ENCODE peak calls at places on chromosomes 13 and 19, in nine cellular contexts. One of them, this sample, is unnamed.
A peak's percentile ranks its signal among the peaks of the same experiment; 100 is the strongest.

GRCh38 chr19:49140951-49141350 is 14.2 kb downstream of the HRC start:
- DNase-seq in Jurkat, Clone E6-1: no peak
- DNase-seq in HL-60: no peak
- DNase-seq in pancreas: no peak
- DNase-seq in body of pancreas: no peak
- DNase-seq in GM06990: no peak
- DNase-seq in tibial nerve: no peak
- DNase-seq in skeletal muscle cell: no peak
- DNase-seq in upper lobe of right lung: no peak
- DNase-seq in this sample: no peak

GRCh38 chr13:108917581-108917980 is 288.2 kb downstream of the MYO16 start:
- DNase-seq in pancreas: no peak
- DNase-seq in body of pancreas: no peak
- DNase-seq in HL-60: no peak
- DNase-seq in Jurkat, Clone E6-1: no peak
- DNase-seq in GM06990: no peak
- DNase-seq in tibial nerve: no peak
- DNase-seq in upper lobe of right lung: no peak
- DNase-seq in skeletal muscle cell: no peak
- DNase-seq in this sample: no peak

GRCh38 chr13:91154954-91155353 is 192.5 kb upstream of the MIR17HG start:
- DNase-seq in GM06990: no peak
- DNase-seq in upper lobe of right lung: no peak
- DNase-seq in pancreas: no peak
- DNase-seq in HL-60: no peak
- DNase-seq in body of pancreas: no peak
- DNase-seq in tibial nerve: no peak
- DNase-seq in skeletal muscle cell: no peak
- DNase-seq in Jurkat, Clone E6-1: no peak
- DNase-seq in this sample: no peak

GRCh38 chr13:110444226-110444653 is 117.3 kb downstream of the RAB20 start:
- DNase-seq in body of pancreas: no peak
- DNase-seq in tibial nerve: peak; percentile 43
- DNase-seq in upper lobe of right lung: no peak
- DNase-seq in pancreas: no peak
- DNase-seq in GM06990: peak; percentile 55
- DNase-seq in HL-60: no peak
- DNase-seq in skeletal muscle cell: no peak
- DNase-seq in Jurkat, Clone E6-1: no peak
- DNase-seq in this sample: no peak

GRCh38 chr13:90792335-90792734 is 555.2 kb upstream of the MIR17HG start:
- DNase-seq in HL-60: no peak
- DNase-seq in tibial nerve: no peak
- DNase-seq in pancreas: no peak
- DNase-seq in GM06990: no peak
- DNase-seq in body of pancreas: no peak
- DNase-seq in upper lobe of right lung: no peak
- DNase-seq in skeletal muscle cell: no peak
- DNase-seq in Jurkat, Clone E6-1: no peak
- DNase-seq in this sample: no peak

GRCh38 chr19:49196527-49197240 is 39.1 kb downstream of the TRPM4 start:
- DNase-seq in skeletal muscle cell: no peak
- DNase-seq in body of pancreas: no peak
- DNase-seq in pancreas: peak; percentile 60
- DNase-seq in Jurkat, Clone E6-1: no peak
- DNase-seq in HL-60: no peak
- DNase-seq in tibial nerve: no peak
- DNase-seq in upper lobe of right lung: no peak
- DNase-seq in GM06990: no peak
- DNase-seq in this sample: no peak

GRCh38 chr19:6003976-6004375 is 26.0 kb upstream of the RANBP3 start:
- DNase-seq in GM06990: no peak
- DNase-seq in upper lobe of right lung: no peak
- DNase-seq in pancreas: no peak
- DNase-seq in Jurkat, Clone E6-1: no peak
- DNase-seq in HL-60: no peak
- DNase-seq in tibial nerve: no peak
- DNase-seq in body of pancreas: no peak
- DNase-seq in skeletal muscle cell: no peak
- DNase-seq in this sample: no peak

GRCh38 chr13:66354880-66355279 is 875.3 kb downstream of the PCDH9 start:
- DNase-seq in HL-60: no peak
- DNase-seq in GM06990: no peak
- DNase-seq in upper lobe of right lung: no peak
- DNase-seq in pancreas: no peak
- DNase-seq in body of pancreas: no peak
- DNase-seq in skeletal muscle cell: no peak
- DNase-seq in tibial nerve: no peak
- DNase-seq in Jurkat, Clone E6-1: no peak
- DNase-seq in this sample: no peak

GRCh38 chr19:403221-404036 is 5.5 kb downstream of the C2CD4C start:
- DNase-seq in tibial nerve: no peak
- DNase-seq in HL-60: no peak
- DNase-seq in skeletal muscle cell: no peak
- DNase-seq in GM06990: no peak
- DNase-seq in Jurkat, Clone E6-1: no peak
- DNase-seq in upper lobe of right lung: peak; percentile 51
- DNase-seq in pancreas: peak; percentile 50
- DNase-seq in body of pancreas: no peak
- DNase-seq in this sample: no peak

GRCh38 chr13:24159921-24160324 is 597 bp upstream of the SPATA13 start:
- DNase-seq in Jurkat, Clone E6-1: no peak
- DNase-seq in pancreas: peak; percentile 65
- DNase-seq in HL-60: no peak
- DNase-seq in skeletal muscle cell: no peak
- DNase-seq in GM06990: no peak
- DNase-seq in tibial nerve: no peak
- DNase-seq in body of pancreas: no peak
- DNase-seq in upper lobe of right lung: no peak
- DNase-seq in this sample: no peak

GRCh38 chr13:59086147-59086546 is 1077.6 kb downstream of the DIAPH3 start:
- DNase-seq in upper lobe of right lung: no peak
- DNase-seq in skeletal muscle cell: peak; percentile 25
- DNase-seq in body of pancreas: no peak
- DNase-seq in Jurkat, Clone E6-1: no peak
- DNase-seq in GM06990: no peak
- DNase-seq in tibial nerve: no peak
- DNase-seq in pancreas: no peak
- DNase-seq in HL-60: no peak
- DNase-seq in this sample: no peak

GRCh38 chr13:109737606-109738005 is 48.8 kb downstream of the IRS2 start:
- DNase-seq in HL-60: no peak
- DNase-seq in Jurkat, Clone E6-1: no peak
- DNase-seq in pancreas: no peak
- DNase-seq in upper lobe of right lung: no peak
- DNase-seq in body of pancreas: no peak
- DNase-seq in GM06990: no peak
- DNase-seq in tibial nerve: no peak
- DNase-seq in skeletal muscle cell: peak; percentile 38
- DNase-seq in this sample: no peak

GRCh38 chr19:12205296-12205695 is 42.4 kb downstream of the ZNF136 start:
- DNase-seq in pancreas: no peak
- DNase-seq in Jurkat, Clone E6-1: no peak
- DNase-seq in GM06990: no peak
- DNase-seq in tibial nerve: no peak
- DNase-seq in body of pancreas: no peak
- DNase-seq in upper lobe of right lung: no peak
- DNase-seq in HL-60: no peak
- DNase-seq in skeletal muscle cell: no peak
- DNase-seq in this sample: no peak

GRCh38 chr13:51067376-51068125 is 43.5 kb downstream of the C13orf42 start:
- DNase-seq in skeletal muscle cell: no peak
- DNase-seq in GM06990: no peak
- DNase-seq in pancreas: no peak
- DNase-seq in tibial nerve: no peak
- DNase-seq in Jurkat, Clone E6-1: no peak
- DNase-seq in upper lobe of right lung: no peak
- DNase-seq in HL-60: no peak
- DNase-seq in body of pancreas: no peak
- DNase-seq in this sample: no peak

GRCh38 chr19:30091856-30092255 is 149.8 kb downstream of the URI1 start:
- DNase-seq in upper lobe of right lung: peak; percentile 40
- DNase-seq in pancreas: no peak
- DNase-seq in Jurkat, Clone E6-1: no peak
- DNase-seq in body of pancreas: no peak
- DNase-seq in tibial nerve: no peak
- DNase-seq in skeletal muscle cell: no peak
- DNase-seq in GM06990: no peak
- DNase-seq in HL-60: no peak
- DNase-seq in this sample: no peak

GRCh38 chr19:27746691-27747380 is 1466.1 kb downstream of the UQCRFS1 start:
- DNase-seq in upper lobe of right lung: peak; percentile 63
- DNase-seq in tibial nerve: no peak
- DNase-seq in body of pancreas: no peak
- DNase-seq in skeletal muscle cell: no peak
- DNase-seq in HL-60: no peak
- DNase-seq in Jurkat, Clone E6-1: no peak
- DNase-seq in GM06990: peak; percentile 0
- DNase-seq in pancreas: peak; percentile 52
- DNase-seq in this sample: peak; percentile 47

GRCh38 chr13:60439201-60439600 is 42.2 kb downstream of the TDRD3 start:
- DNase-seq in body of pancreas: no peak
- DNase-seq in pancreas: no peak
- DNase-seq in upper lobe of right lung: no peak
- DNase-seq in tibial nerve: no peak
- DNase-seq in skeletal muscle cell: no peak
- DNase-seq in Jurkat, Clone E6-1: no peak
- DNase-seq in GM06990: no peak
- DNase-seq in HL-60: no peak
- DNase-seq in this sample: no peak

GRCh38 chr13:32001392-32001768 is 30.2 kb upstream of the FRY start:
- DNase-seq in skeletal muscle cell: no peak
- DNase-seq in tibial nerve: no peak
- DNase-seq in upper lobe of right lung: no peak
- DNase-seq in GM06990: peak; percentile 11
- DNase-seq in Jurkat, Clone E6-1: peak; percentile 12
- DNase-seq in HL-60: peak; percentile 58
- DNase-seq in body of pancreas: peak; percentile 62
- DNase-seq in pancreas: no peak
- DNase-seq in this sample: no peak

GRCh38 chr13:33202644-33203169 is 82.8 kb downstream of the STARD13 start:
- DNase-seq in skeletal muscle cell: no peak
- DNase-seq in HL-60: no peak
- DNase-seq in pancreas: no peak
- DNase-seq in GM06990: no peak
- DNase-seq in body of pancreas: no peak
- DNase-seq in upper lobe of right lung: no peak
- DNase-seq in Jurkat, Clone E6-1: no peak
- DNase-seq in tibial nerve: no peak
- DNase-seq in this sample: no peak
- H3K4me3 ChIP-seq in skeletal muscle cell: no peak overlapping the region
- H3K4me3 ChIP-seq in HL-60: no peak overlapping the region
- H3K4me3 ChIP-seq in pancreas: no peak overlapping the region
- H3K4me3 ChIP-seq in GM06990: no peak overlapping the region
- H3K4me3 ChIP-seq in body of pancreas: no peak overlapping the region
- H3K4me3 ChIP-seq in upper lobe of right lung: no peak overlapping the region
- H3K4me3 ChIP-seq in Jurkat, Clone E6-1: no peak overlapping the region
- H3K4me3 ChIP-seq in tibial nerve: no peak overlapping the region
- H3K4me3 ChIP-seq in this sample: no peak overlapping the region

DNA sequence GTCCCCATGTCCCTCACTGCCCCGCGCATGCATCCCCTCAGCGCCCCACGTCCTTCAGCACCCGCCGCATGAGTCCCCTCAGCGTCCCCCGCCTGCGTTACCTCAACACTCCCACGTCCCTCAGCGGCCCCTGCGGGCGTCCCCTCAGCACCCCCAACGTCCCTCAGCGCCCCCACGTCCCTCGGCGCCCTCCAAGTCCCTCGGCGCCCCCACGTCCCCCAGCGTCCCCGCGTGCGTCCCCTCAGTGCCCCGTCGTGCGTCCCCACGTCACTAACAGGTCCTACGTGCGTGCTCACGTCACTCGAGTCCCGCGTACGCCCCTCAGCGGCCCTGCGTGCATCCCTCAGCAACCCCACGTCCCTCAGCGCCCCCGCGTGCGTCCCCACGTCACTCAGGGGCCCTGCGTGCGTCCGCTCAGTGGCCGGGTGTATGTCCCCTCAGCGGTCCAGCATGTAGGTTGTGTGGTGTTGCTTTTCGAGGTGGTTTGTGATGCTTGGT is 19.5 kb upstream of the GAS6 start:
- DNase-seq in GM06990: no peak
- DNase-seq in pancreas: no peak
- DNase-seq in HL-60: no peak
- DNase-seq in skeletal muscle cell: no peak
- DNase-seq in upper lobe of right lung: no peak
- DNase-seq in body of pancreas: no peak
- DNase-seq in Jurkat, Clone E6-1: no peak
- DNase-seq in tibial nerve: no peak
- DNase-seq in this sample: no peak
- H3K4me3 ChIP-seq in GM06990: no peak overlapping the region
- H3K4me3 ChIP-seq in pancreas: no peak overlapping the region
- H3K4me3 ChIP-seq in HL-60: no peak overlapping the region
- H3K4me3 ChIP-seq in skeletal muscle cell: no peak overlapping the region
- H3K4me3 ChIP-seq in upper lobe of right lung: no peak overlapping the region
- H3K4me3 ChIP-seq in body of pancreas: no peak overlapping the region
- H3K4me3 ChIP-seq in Jurkat, Clone E6-1: no peak overlapping the region
- H3K4me3 ChIP-seq in tibial nerve: no peak overlapping the region
- H3K4me3 ChIP-seq in this sample: no peak overlapping the region

DNA sequence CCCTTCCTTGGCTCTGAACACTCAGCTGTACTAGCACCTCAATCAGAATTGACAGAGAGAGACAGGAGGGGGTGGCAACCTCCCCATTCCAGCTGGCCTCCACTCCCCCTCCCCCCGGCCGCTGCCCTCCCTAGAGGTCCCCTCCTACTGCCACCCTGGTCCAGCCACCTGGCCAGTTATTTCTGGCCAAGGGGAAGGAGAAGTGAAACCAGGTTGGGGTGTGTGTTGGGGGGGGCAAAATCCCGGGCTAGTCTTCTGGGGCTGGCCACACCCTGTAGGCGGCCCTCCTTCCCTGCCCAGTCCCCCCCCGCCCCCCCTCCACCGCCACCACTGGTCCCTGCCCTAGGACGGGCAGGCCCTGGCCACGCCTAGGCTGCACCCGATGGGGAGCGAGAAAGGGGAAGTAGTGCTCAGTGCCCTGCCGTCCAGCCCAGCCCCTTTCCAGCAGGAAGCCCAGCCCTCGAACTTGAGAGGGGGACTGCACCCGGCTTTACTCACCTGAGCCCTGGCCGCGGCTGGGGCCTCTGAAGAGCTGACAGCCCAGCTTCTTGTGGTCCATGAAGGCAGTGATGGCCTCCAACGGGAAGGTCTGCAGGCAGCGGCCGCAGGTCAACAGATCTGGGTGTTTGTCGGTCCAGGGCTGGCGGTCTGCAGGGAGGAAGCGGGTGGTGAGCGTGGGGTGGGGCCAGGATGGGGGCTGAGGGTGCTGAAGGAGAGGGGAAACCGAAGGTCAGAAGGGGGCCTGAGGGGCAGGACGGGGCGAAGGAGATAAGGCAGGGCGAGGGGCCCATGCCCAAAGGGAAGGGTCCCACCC is 856 bp downstream of the ZNF296 start:
- DNase-seq in upper lobe of right lung: peak; percentile 96
- DNase-seq in skeletal muscle cell: no peak
- DNase-seq in HL-60: peak; percentile 92
- DNase-seq in tibial nerve: peak; percentile 34
- DNase-seq in Jurkat, Clone E6-1: no peak
- DNase-seq in pancreas: no peak
- DNase-seq in body of pancreas: peak; percentile 39
- DNase-seq in GM06990: peak; percentile 89
- DNase-seq in this sample: peak; percentile 92
- H3K4me3 ChIP-seq in upper lobe of right lung: peak overlapping the region; percentile 61
- H3K4me3 ChIP-seq in skeletal muscle cell: peak overlapping the region; percentile 47
- H3K4me3 ChIP-seq in HL-60: peak overlapping the region; percentile 76
- H3K4me3 ChIP-seq in tibial nerve: peak overlapping the region; percentile 48
- H3K4me3 ChIP-seq in Jurkat, Clone E6-1: no peak overlapping the region
- H3K4me3 ChIP-seq in pancreas: peak overlapping the region; percentile 50
- H3K4me3 ChIP-seq in body of pancreas: no peak overlapping the region
- H3K4me3 ChIP-seq in GM06990: peak overlapping the region; percentile 97
- H3K4me3 ChIP-seq in this sample: peak overlapping the region; percentile 82

GRCh38 chr19:42285546-42285945 is 16.4 kb upstream of the PRR19 start:
- DNase-seq in body of pancreas: peak; percentile 21
- DNase-seq in Jurkat, Clone E6-1: no peak
- DNase-seq in HL-60: no peak
- DNase-seq in pancreas: no peak
- DNase-seq in tibial nerve: no peak
- DNase-seq in skeletal muscle cell: no peak
- DNase-seq in GM06990: peak; percentile 24
- DNase-seq in upper lobe of right lung: no peak
- DNase-seq in this sample: no peak
- H3K4me3 ChIP-seq in body of pancreas: no peak overlapping the region
- H3K4me3 ChIP-seq in Jurkat, Clone E6-1: peak overlapping the region; percentile 76
- H3K4me3 ChIP-seq in HL-60: no peak overlapping the region
- H3K4me3 ChIP-seq in pancreas: peak overlapping the region; percentile 59
- H3K4me3 ChIP-seq in tibial nerve: peak overlapping the region; percentile 74
- H3K4me3 ChIP-seq in skeletal muscle cell: peak overlapping the region; percentile 81
- H3K4me3 ChIP-seq in GM06990: peak overlapping the region; percentile 68
- H3K4me3 ChIP-seq in upper lobe of right lung: peak overlapping the region; percentile 61
- H3K4me3 ChIP-seq in this sample: no peak overlapping the region